ENCODE peak calls at places on chromosome 11, in nine cellular contexts. K is NCI-H774; N is activated CD4-positive, alpha-beta T cell treated with anti-CD3 and anti-CD28 coated beads for 4 hours; Z is astrocyte of the spinal cord; R is AG04449; F is head of caudate nucleus; V is caudate nucleus; P is RCC 7860; L is cardiac muscle cell. A is an unnamed sample.

GRCh38 chr11:132030896-132031295 is 660.5 kb downstream of the NTM start:
- DNase-seq in K (no peak), N (no peak), Z (no peak), R (no peak), F (no peak), V (no peak), P (no peak), L (peak; percentile 57), A (no peak)

GRCh38 chr11:74710291-74710938 is 20.8 kb downstream of the CHRDL2 start:
- DNase-seq in K (no peak), N (no peak), Z (peak; percentile 29), R (no peak), F (no peak), V (no peak), P (no peak), L (peak; percentile 87), A (no peak)

GRCh38 chr11:45847908-45848316 is 637 bp downstream of the CRY2 start:
- DNase-seq in K (no peak), N (peak; percentile 22), Z (peak; percentile 55), R (no peak), F (peak; percentile 21), V (no peak), P (no peak), L (peak; percentile 73), A (no peak)

GRCh38 chr11:72786305-72787261 is 7.3 kb downstream of the STARD10 start:
- DNase-seq in K (peak; percentile 91), N (no peak), Z (no peak), R (no peak), F (no peak), V (no peak), P (no peak), L (no peak), A (no peak)

GRCh38 chr11:45154276-45154675 is 7.8 kb downstream of the PRDM11 start:
- DNase-seq in K (no peak), N (no peak), Z (no peak), R (no peak), F (no peak), V (no peak), P (no peak), L (no peak), A (no peak)

GRCh38 chr11:43870981-43871550 is 9.6 kb upstream of the ALKBH3 start:
- DNase-seq in K (no peak), N (no peak), Z (no peak), R (no peak), F (peak; percentile 13), V (no peak), P (no peak), L (no peak), A (no peak)

GRCh38 chr11:1040428-1041148 is 4.1 kb upstream of the MUC6 start:
- DNase-seq in K (no peak), N (no peak), Z (no peak), R (no peak), F (no peak), V (no peak), P (no peak), L (peak; percentile 83), A (no peak)

GRCh38 chr11:122642472-122642922 is 13.0 kb upstream of the UBASH3B start:
- DNase-seq in K (no peak), N (no peak), Z (peak; percentile 84), R (peak; percentile 84), F (no peak), V (no peak), P (peak; percentile 99), L (peak; percentile 69), A (no peak)

GRCh38 chr11:65586676-65587075 is 8.9 kb downstream of the KCNK7 start:
- DNase-seq in K (no peak), N (no peak), Z (no peak), R (no peak), F (no peak), V (no peak), P (no peak), L (peak; percentile 67), A (no peak)

GRCh38 chr11:36075053-36075452 is 131.2 kb downstream of the LDLRAD3 start:
- DNase-seq in K (no peak), N (no peak), Z (peak; percentile 90), R (peak; percentile 94), F (no peak), V (no peak), P (no peak), L (peak; percentile 82), A (no peak)

GRCh38 chr11:20035375-20035700 is 124.9 kb downstream of the DBX1 start:
- DNase-seq in K (no peak), N (no peak), Z (no peak), R (no peak), F (no peak), V (no peak), P (no peak), L (no peak), A (no peak)

GRCh38 chr11:6695377-6695776 is 12.2 kb upstream of the MRPL17 start:
- DNase-seq in K (no peak), N (peak; percentile 41), Z (peak; percentile 73), R (no peak), F (no peak), V (no peak), P (no peak), L (peak; percentile 79), A (no peak)

GRCh38 chr11:108961095-108961494 is 296.2 kb downstream of the DDX10 start:
- DNase-seq in K (no peak), N (no peak), Z (no peak), R (no peak), F (no peak), V (no peak), P (no peak), L (no peak), A (no peak)

GRCh38 chr11:10692716-10693115 is 839 bp downstream of the IRAG1 start:
- DNase-seq in K (no peak), N (no peak), Z (no peak), R (no peak), F (no peak), V (no peak), P (no peak), L (no peak), A (no peak)

GRCh38 chr11:69873166-69874077 is 54.2 kb upstream of the FGF3 start:
- DNase-seq in K (no peak), N (no peak), Z (no peak), R (no peak), F (no peak), V (no peak), P (no peak), L (no peak), A (no peak)

GRCh38 chr11:92382311-92382710 is 157.7 kb downstream of the FAT3 start:
- DNase-seq in K (no peak), N (no peak), Z (no peak), R (no peak), F (no peak), V (no peak), P (no peak), L (no peak), A (no peak)